ENCODE peak calls at places on chromosomes 3 and 15, in nine cellular contexts. Y is HAP-1; Z is lower lobe of right lung; I is AG04450; L is spleen; F is CD4-positive, alpha-beta T cell; C is hepatocyte; J is stomach; A is CD8-positive, alpha-beta T cell. W is an unnamed sample. For H3K27me3, the result is how much of the 10 kb centered on the place peaks cover.

GRCh38 chr15:93485922-93486327 is 396.9 kb upstream of the RGMA start:
- DNase-seq in F (no peak), L (no peak), Z (no peak), A (no peak), C (no peak), J (peak), I (no peak), Y (no peak), W (peak)

GRCh38 chr15:57172925-57173324 is 203.4 kb upstream of the CGNL1 start:
- DNase-seq in F (no peak), A (no peak), C (no peak), Z (no peak), Y (no peak), J (no peak), L (no peak), I (no peak), W (no peak)

GRCh38 chr15:66094331-66094730 is 159.2 kb downstream of the MEGF11 start:
- DNase-seq in C (no peak), Y (no peak), F (no peak), L (peak), Z (no peak), J (no peak), I (no peak), A (no peak), W (no peak)

GRCh38 chr3:51295625-51296024 is 89.5 kb upstream of the MANF start:
- DNase-seq in Z (no peak), I (no peak), Y (no peak), C (no peak), A (no peak), J (no peak), F (no peak), L (no peak), W (no peak)

GRCh38 chr3:60147249-60147648 is 1097.4 kb upstream of the CFAP20DC start:
- DNase-seq in I (no peak), Z (no peak), A (no peak), F (no peak), Y (no peak), C (no peak), L (no peak), J (no peak), W (no peak)

GRCh38 chr15:90660195-90660995 is 56.8 kb upstream of the BLM start:
- DNase-seq in J (peak), I (peak), Z (peak), C (peak), A (peak), F (peak), Y (no peak), L (peak), W (peak)

GRCh38 chr3:122536634-122537033 is 21.9 kb upstream of the KPNA1 start:
- DNase-seq in L (no peak), Z (no peak), J (no peak), Y (peak), I (no peak), C (no peak), F (no peak), A (no peak), W (no peak)

GRCh38 chr15:53917109-53917508 is 61.1 kb upstream of the UNC13C start:
- DNase-seq in Z (no peak), L (no peak), J (no peak), Y (no peak), A (no peak), C (no peak), I (no peak), F (no peak), W (no peak)

GRCh38 chr3:30664884-30665283 is 58.5 kb downstream of the TGFBR2 start:
- DNase-seq in Y (no peak), A (peak), J (no peak), L (no peak), C (no peak), F (no peak), Z (no peak), I (no peak), W (no peak)

GRCh38 chr15:41513282-41514227 is at the start of gene LTK:
- DNase-seq in I (no peak), L (no peak), J (no peak), F (no peak), Z (peak), Y (peak), A (peak), C (peak), W (no peak)

GRCh38 chr15:101497017-101497416 is 7.5 kb upstream of the PCSK6 start:
- DNase-seq in F (no peak), Y (no peak), A (no peak), J (no peak), C (no peak), Z (no peak), L (no peak), I (no peak), W (no peak)

GRCh38 chr15:99452010-99452409 is 113.8 kb upstream of the MEF2A start:
- DNase-seq in Z (no peak), A (no peak), C (no peak), I (no peak), F (no peak), J (no peak), L (no peak), Y (peak), W (no peak)

GRCh38 chr3:57654214-57654613 is 38.7 kb downstream of the DENND6A start:
- DNase-seq in F (no peak), Y (no peak), J (no peak), C (no peak), A (no peak), Z (no peak), I (no peak), L (no peak), W (no peak)

GRCh38 chr3:54356299-54357037 is 234.1 kb downstream of the CACNA2D3 start:
- DNase-seq in L (no peak), I (no peak), J (no peak), Y (no peak), Z (no peak), F (no peak), A (no peak), C (no peak), W (peak)

GRCh38 chr3:13275376-13276005 is 144.6 kb downstream of the NUP210 start:
- DNase-seq in I (no peak), Z (peak), F (no peak), A (no peak), J (no peak), C (no peak), Y (no peak), L (peak), W (no peak)

GRCh38 chr3:13273604-13274105 is 146.5 kb downstream of the NUP210 start:
- DNase-seq in L (peak), Y (no peak), I (no peak), Z (peak), A (no peak), J (no peak), C (no peak), F (no peak), W (no peak)

GRCh38 chr3:13276438-13277129 is 143.5 kb downstream of the NUP210 start:
- DNase-seq in Z (peak), C (no peak), J (no peak), A (no peak), Y (no peak), L (peak), I (no peak), F (no peak), W (no peak)

GRCh38 chr3:13274125-13274873 is 145.8 kb downstream of the NUP210 start:
- DNase-seq in C (no peak), F (no peak), L (peak), Z (peak), J (no peak), I (no peak), Y (no peak), A (no peak), W (no peak)

DNA sequence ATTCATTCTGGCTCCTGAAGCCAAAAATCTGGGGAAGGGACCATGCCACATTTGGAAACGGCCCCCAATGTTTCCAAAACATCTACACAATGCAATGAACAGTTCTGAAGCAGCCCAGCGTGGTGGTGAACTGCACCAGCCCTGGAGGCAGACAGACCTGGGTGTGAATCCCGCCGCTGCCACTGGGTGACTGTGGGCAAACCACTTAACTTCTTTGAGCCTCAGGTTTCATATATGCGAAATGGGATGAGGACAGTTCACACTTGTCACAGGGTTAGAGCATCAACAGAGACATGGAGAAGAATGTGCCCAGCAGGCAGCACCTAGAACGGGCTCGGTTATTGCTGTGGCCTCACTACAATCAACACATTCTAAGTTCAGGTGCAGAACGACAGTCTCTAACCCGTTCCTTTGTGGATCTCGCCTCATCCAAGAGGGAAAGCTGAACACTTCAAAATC is 145.2 kb downstream of the NUP210 start:
- DNase-seq in Y (no peak), L (peak), Z (peak), A (no peak), F (no peak), C (no peak), I (no peak), J (no peak), W (no peak)
- H3K27me3 ChIP-seq in Y (under half), L (under half), Z (under half), A (under half), F (under half), C (under half), I (under half), J (under half), W (under half)

GRCh38 chr15:75952512-75952911 is 48.8 kb downstream of the FBXO22 start:
- DNase-seq in Y (no peak), C (no peak), L (no peak), A (no peak), F (no peak), Z (no peak), J (no peak), I (no peak), W (no peak)
- H3K27me3 ChIP-seq in Y (under half), C (under half), L (under half), A (under half), F (under half), Z (under half), J (under half), I (under half), W (under half)

DNA sequence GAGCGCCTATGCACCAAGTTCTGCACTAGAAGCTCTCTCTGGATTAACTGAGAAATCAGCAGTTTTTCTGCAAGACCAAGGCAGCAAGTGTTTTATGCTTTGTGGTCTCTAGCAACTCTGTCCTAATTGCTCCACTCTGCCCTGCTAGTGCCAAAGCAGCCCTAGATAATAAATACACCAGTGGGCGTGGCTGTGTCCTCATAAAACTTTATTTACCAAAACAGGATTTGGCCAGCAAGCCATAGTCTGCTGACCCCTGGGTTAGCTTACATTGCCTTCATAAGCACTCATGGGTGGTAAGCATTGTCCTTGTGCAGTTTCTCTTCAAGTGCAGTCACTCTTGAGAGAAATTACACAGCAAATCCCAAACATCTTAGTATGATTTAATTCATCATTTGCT is 30.7 kb upstream of the SLC24A5 start:
- DNase-seq in Z (no peak), L (no peak), Y (no peak), J (no peak), A (no peak), I (no peak), C (no peak), F (no peak), W (no peak)
- H3K27me3 ChIP-seq in Z (under half), L (under half), Y (under half), J (under half), A (under half), I (under half), C (under half), F (under half), W (under half)

DNA sequence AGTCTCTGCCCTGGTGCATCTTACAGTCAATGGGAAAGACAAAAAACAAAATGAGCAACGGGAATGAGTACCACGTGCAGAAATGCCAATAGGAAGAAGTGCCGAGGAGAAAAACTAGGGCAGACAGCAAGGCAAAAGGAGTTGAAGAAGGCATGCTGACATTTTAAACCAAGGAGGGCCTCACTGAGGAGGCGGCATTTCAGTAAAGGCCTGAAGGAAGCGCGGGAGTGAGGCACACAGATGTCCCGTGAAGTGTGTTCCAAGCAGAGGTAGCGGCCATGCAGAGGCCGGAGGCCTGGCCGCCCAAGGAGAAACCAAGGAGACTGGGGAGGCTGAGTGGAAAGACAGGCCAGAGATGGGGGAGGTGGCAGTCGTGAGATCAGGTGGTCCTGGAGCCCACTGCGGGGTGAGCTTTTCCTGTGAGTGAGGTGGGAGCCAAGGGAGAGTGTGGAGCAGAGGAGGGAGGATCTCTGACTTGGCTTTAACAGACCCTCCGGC is 34.8 kb downstream of the DNAJB8 start:
- DNase-seq in J (no peak), A (no peak), C (no peak), Y (no peak), L (no peak), I (no peak), Z (no peak), F (no peak), W (no peak)
- H3K27me3 ChIP-seq in J (under half), A (under half), C (under half), Y (under half), L (under half), I (under half), Z (under half), F (half or more), W (under half)

DNA sequence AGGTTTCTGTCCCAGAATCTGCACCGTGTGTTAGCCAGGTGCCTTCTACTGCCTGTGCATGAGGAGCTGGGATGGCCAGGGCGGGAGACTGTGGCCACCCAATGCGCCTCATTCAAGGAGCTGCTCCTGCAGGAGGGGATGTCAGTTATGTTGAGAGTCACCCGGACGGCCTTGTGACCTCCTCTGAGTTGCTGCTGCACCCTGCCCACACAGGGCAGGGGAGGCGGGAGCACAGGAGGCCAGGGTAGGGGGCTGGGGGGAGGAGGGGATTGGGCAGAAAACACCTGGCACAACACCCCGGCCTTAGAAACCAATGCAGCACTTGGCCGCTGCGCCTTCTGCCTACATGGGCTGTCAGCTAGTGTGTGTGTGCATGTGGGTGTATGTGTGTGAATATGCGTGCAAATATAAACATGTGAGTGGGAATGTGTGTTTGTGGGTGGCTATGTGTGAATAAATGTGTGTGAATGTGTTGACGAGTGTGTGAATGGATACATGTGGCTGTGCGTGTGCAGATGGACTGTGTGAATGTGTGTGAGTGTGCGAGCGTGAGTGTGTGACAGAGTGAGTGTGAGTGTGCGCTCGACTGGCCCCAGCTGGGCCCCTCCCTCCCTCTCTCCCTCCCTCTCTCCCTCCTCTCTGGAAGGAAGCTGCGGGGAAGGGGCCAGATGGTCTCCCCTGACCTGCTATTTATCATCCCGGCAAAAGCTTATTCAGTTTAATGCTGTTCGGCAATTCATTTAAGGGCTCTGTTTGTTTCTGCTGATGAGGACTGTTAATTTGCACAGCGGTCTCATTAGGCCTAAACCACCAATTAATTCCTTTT is 106.9 kb downstream of the TLE3 start:
- DNase-seq in Y (no peak), J (no peak), A (no peak), F (no peak), Z (no peak), C (no peak), I (no peak), L (no peak), W (no peak)
- H3K27me3 ChIP-seq in Y (under half), J (under half), A (under half), F (under half), Z (under half), C (under half), I (half or more), L (under half), W (under half)

DNA sequence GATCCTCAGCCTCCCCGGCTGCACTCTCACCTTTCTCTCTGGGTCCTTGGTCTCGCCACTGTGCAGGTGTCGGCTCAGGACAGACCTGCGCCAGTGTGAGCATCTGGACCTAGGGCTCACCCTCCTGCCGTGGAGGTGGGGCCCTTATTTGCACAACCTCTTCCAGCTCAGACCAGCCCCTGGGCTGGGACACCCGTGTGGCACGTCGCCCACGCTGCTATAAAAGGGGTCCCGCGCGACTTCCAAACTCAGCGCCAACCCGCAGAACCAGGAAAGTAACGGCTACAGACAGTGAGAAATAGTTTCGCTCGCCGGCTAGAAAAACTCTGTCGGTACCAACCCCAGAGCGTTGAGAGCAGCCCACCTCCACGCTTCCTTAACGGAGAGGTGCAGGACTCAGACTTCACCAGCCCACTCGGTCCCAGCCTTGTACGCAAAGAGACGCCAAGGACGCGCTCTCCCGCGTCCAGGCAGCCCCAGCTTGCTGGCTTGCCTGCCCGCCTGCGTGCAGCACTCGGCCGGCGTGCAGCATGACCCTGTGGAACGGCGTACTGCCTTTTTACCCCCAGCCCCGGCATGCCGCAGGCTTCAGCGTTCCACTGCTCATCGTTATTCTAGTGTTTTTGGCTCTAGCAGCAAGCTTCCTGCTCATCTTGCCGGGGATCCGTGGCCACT is at the start of the genes DUOX2 and DUOXA2:
- DNase-seq in C (peak), J (peak), I (no peak), Z (no peak), F (no peak), Y (no peak), L (no peak), A (no peak), W (no peak)
- H3K27me3 ChIP-seq in C (half or more), J (under half), I (half or more), Z (half or more), F (half or more), Y (under half), L (half or more), A (under half), W (under half)

DNA sequence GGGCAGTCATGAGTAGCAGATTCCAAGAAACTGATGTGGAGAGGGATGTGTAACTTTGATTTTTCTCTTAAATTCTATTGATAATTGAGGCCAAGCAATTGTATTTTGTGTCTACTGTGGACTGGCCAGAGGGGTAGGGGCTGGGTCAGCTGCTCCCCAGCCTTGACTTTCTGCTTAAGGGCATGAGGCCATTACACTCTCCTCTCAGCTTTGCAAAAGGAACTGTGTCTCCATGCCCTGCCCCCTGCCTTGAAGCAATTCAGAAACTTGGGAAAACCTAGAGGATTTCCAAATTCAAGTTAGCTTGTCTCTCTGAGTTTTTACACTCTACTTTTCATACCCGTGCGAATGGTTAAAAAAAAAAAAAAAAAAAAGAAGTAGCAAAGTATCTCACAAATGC is 38.6 kb downstream of the ONECUT1 start:
- DNase-seq in L (no peak), J (no peak), I (no peak), Z (no peak), A (no peak), Y (no peak), F (no peak), C (no peak), W (no peak)
- H3K27me3 ChIP-seq in L (under half), J (under half), I (under half), Z (under half), A (under half), Y (under half), F (under half), C (under half), W (under half)

W was measured in MG63.